ENCODE peak calls at places on chromosomes 11 and 22, in eight cellular contexts. One of them, this sample, is unnamed.

GRCh38 chr11:80958966-80959365 is 1518.1 kb upstream of the TENM4 start:
- DNase-seq in RPMI8226: no peak
- DNase-seq in EL: no peak
- DNase-seq in ovary: no peak
- DNase-seq in keratinocyte: no peak
- DNase-seq in naive thymus-derived CD8-positive, alpha-beta T cell: no peak
- DNase-seq in stimulated activated naive B cell treated with anti-CD40 and anti-IgM and Interleukin-4, amounts not matched to agents 10 μg/mL and 1 μg/mL and 100 μg/mL, for 72 hours: no peak
- DNase-seq in stimulated activated CD4-positive, alpha-beta T cell treated with anti-CD3 and anti-CD28 coated beads, Interleukin-2, amount 100 ng/mL, for 48 hours: no peak
- DNase-seq in this sample: no peak

GRCh38 chr11:102495161-102496042 is 35.1 kb downstream of the MMP7 start:
- DNase-seq in naive thymus-derived CD8-positive, alpha-beta T cell: peak; percentile 70
- DNase-seq in keratinocyte: no peak
- DNase-seq in stimulated activated CD4-positive, alpha-beta T cell treated with anti-CD3 and anti-CD28 coated beads, Interleukin-2, amount 100 ng/mL, for 48 hours: peak; percentile 41
- DNase-seq in EL: peak; percentile 82
- DNase-seq in stimulated activated naive B cell treated with anti-CD40 and anti-IgM and Interleukin-4, amounts not matched to agents 10 μg/mL and 1 μg/mL and 100 μg/mL, for 72 hours: no peak
- DNase-seq in ovary: no peak
- DNase-seq in RPMI8226: peak; percentile 74
- DNase-seq in this sample: peak; percentile 93

GRCh38 chr11:58829736-58830135 is 14.8 kb downstream of the GLYATL2 start:
- DNase-seq in stimulated activated CD4-positive, alpha-beta T cell treated with anti-CD3 and anti-CD28 coated beads, Interleukin-2, amount 100 ng/mL, for 48 hours: no peak
- DNase-seq in stimulated activated naive B cell treated with anti-CD40 and anti-IgM and Interleukin-4, amounts not matched to agents 10 μg/mL and 1 μg/mL and 100 μg/mL, for 72 hours: no peak
- DNase-seq in RPMI8226: no peak
- DNase-seq in keratinocyte: peak; percentile 42
- DNase-seq in ovary: no peak
- DNase-seq in naive thymus-derived CD8-positive, alpha-beta T cell: no peak
- DNase-seq in EL: peak; percentile 71
- DNase-seq in this sample: no peak

GRCh38 chr11:116790167-116791001 is 1.3 kb downstream of the APOA5 start:
- DNase-seq in EL: no peak
- DNase-seq in naive thymus-derived CD8-positive, alpha-beta T cell: no peak
- DNase-seq in stimulated activated CD4-positive, alpha-beta T cell treated with anti-CD3 and anti-CD28 coated beads, Interleukin-2, amount 100 ng/mL, for 48 hours: no peak
- DNase-seq in RPMI8226: no peak
- DNase-seq in keratinocyte: no peak
- DNase-seq in stimulated activated naive B cell treated with anti-CD40 and anti-IgM and Interleukin-4, amounts not matched to agents 10 μg/mL and 1 μg/mL and 100 μg/mL, for 72 hours: no peak
- DNase-seq in ovary: no peak
- DNase-seq in this sample: no peak

GRCh38 chr11:28679795-28680194 is 571.6 kb downstream of the METTL15 start:
- DNase-seq in stimulated activated CD4-positive, alpha-beta T cell treated with anti-CD3 and anti-CD28 coated beads, Interleukin-2, amount 100 ng/mL, for 48 hours: no peak
- DNase-seq in stimulated activated naive B cell treated with anti-CD40 and anti-IgM and Interleukin-4, amounts not matched to agents 10 μg/mL and 1 μg/mL and 100 μg/mL, for 72 hours: no peak
- DNase-seq in RPMI8226: no peak
- DNase-seq in EL: peak; percentile 79
- DNase-seq in naive thymus-derived CD8-positive, alpha-beta T cell: no peak
- DNase-seq in keratinocyte: no peak
- DNase-seq in ovary: no peak
- DNase-seq in this sample: no peak

GRCh38 chr22:19568337-19569311 is 44.4 kb upstream of the CLDN5 start:
- DNase-seq in keratinocyte: no peak
- DNase-seq in RPMI8226: no peak
- DNase-seq in ovary: no peak
- DNase-seq in stimulated activated naive B cell treated with anti-CD40 and anti-IgM and Interleukin-4, amounts not matched to agents 10 μg/mL and 1 μg/mL and 100 μg/mL, for 72 hours: no peak
- DNase-seq in EL: peak; percentile 94
- DNase-seq in stimulated activated CD4-positive, alpha-beta T cell treated with anti-CD3 and anti-CD28 coated beads, Interleukin-2, amount 100 ng/mL, for 48 hours: no peak
- DNase-seq in naive thymus-derived CD8-positive, alpha-beta T cell: no peak
- DNase-seq in this sample: no peak

GRCh38 chr22:48639896-48640732 is 1187.6 kb downstream of the BRD1 start:
- DNase-seq in stimulated activated CD4-positive, alpha-beta T cell treated with anti-CD3 and anti-CD28 coated beads, Interleukin-2, amount 100 ng/mL, for 48 hours: no peak
- DNase-seq in ovary: no peak
- DNase-seq in naive thymus-derived CD8-positive, alpha-beta T cell: no peak
- DNase-seq in RPMI8226: no peak
- DNase-seq in stimulated activated naive B cell treated with anti-CD40 and anti-IgM and Interleukin-4, amounts not matched to agents 10 μg/mL and 1 μg/mL and 100 μg/mL, for 72 hours: no peak
- DNase-seq in keratinocyte: no peak
- DNase-seq in EL: no peak
- DNase-seq in this sample: no peak

GRCh38 chr22:49765951-49766350 is 61.7 kb downstream of the BRD1 start:
- DNase-seq in naive thymus-derived CD8-positive, alpha-beta T cell: no peak
- DNase-seq in stimulated activated CD4-positive, alpha-beta T cell treated with anti-CD3 and anti-CD28 coated beads, Interleukin-2, amount 100 ng/mL, for 48 hours: no peak
- DNase-seq in RPMI8226: no peak
- DNase-seq in EL: no peak
- DNase-seq in stimulated activated naive B cell treated with anti-CD40 and anti-IgM and Interleukin-4, amounts not matched to agents 10 μg/mL and 1 μg/mL and 100 μg/mL, for 72 hours: no peak
- DNase-seq in ovary: no peak
- DNase-seq in keratinocyte: no peak
- DNase-seq in this sample: no peak

GRCh38 chr11:34354782-34355181 is 3.0 kb downstream of the ABTB2 start:
- DNase-seq in naive thymus-derived CD8-positive, alpha-beta T cell: no peak
- DNase-seq in RPMI8226: no peak
- DNase-seq in stimulated activated CD4-positive, alpha-beta T cell treated with anti-CD3 and anti-CD28 coated beads, Interleukin-2, amount 100 ng/mL, for 48 hours: no peak
- DNase-seq in keratinocyte: no peak
- DNase-seq in ovary: no peak
- DNase-seq in stimulated activated naive B cell treated with anti-CD40 and anti-IgM and Interleukin-4, amounts not matched to agents 10 μg/mL and 1 μg/mL and 100 μg/mL, for 72 hours: no peak
- DNase-seq in EL: peak; percentile 69
- DNase-seq in this sample: peak; percentile 37

GRCh38 chr11:10304495-10305261 is at the start of gene ADM:
- DNase-seq in naive thymus-derived CD8-positive, alpha-beta T cell: peak; percentile 30
- DNase-seq in keratinocyte: peak; percentile 83
- DNase-seq in ovary: peak; percentile 91
- DNase-seq in stimulated activated CD4-positive, alpha-beta T cell treated with anti-CD3 and anti-CD28 coated beads, Interleukin-2, amount 100 ng/mL, for 48 hours: no peak
- DNase-seq in EL: peak; percentile 97
- DNase-seq in RPMI8226: peak; percentile 91
- DNase-seq in stimulated activated naive B cell treated with anti-CD40 and anti-IgM and Interleukin-4, amounts not matched to agents 10 μg/mL and 1 μg/mL and 100 μg/mL, for 72 hours: no peak
- DNase-seq in this sample: peak; percentile 90

GRCh38 chr22:18000441-18001039 is 23.8 kb downstream of the MICAL3 start:
- DNase-seq in naive thymus-derived CD8-positive, alpha-beta T cell: peak; percentile 13
- DNase-seq in keratinocyte: no peak
- DNase-seq in EL: peak; percentile 35
- DNase-seq in stimulated activated CD4-positive, alpha-beta T cell treated with anti-CD3 and anti-CD28 coated beads, Interleukin-2, amount 100 ng/mL, for 48 hours: peak; percentile 17
- DNase-seq in stimulated activated naive B cell treated with anti-CD40 and anti-IgM and Interleukin-4, amounts not matched to agents 10 μg/mL and 1 μg/mL and 100 μg/mL, for 72 hours: peak; percentile 59
- DNase-seq in RPMI8226: no peak
- DNase-seq in ovary: peak; percentile 27
- DNase-seq in this sample: no peak

GRCh38 chr22:17815703-17816254 is 41.5 kb upstream of the BID start:
- DNase-seq in ovary: no peak
- DNase-seq in stimulated activated CD4-positive, alpha-beta T cell treated with anti-CD3 and anti-CD28 coated beads, Interleukin-2, amount 100 ng/mL, for 48 hours: no peak
- DNase-seq in stimulated activated naive B cell treated with anti-CD40 and anti-IgM and Interleukin-4, amounts not matched to agents 10 μg/mL and 1 μg/mL and 100 μg/mL, for 72 hours: no peak
- DNase-seq in EL: no peak
- DNase-seq in RPMI8226: no peak
- DNase-seq in naive thymus-derived CD8-positive, alpha-beta T cell: no peak
- DNase-seq in keratinocyte: no peak
- DNase-seq in this sample: peak; percentile 15

GRCh38 chr11:31601635-31602282 is 92.2 kb downstream of the ELP4 start:
- DNase-seq in naive thymus-derived CD8-positive, alpha-beta T cell: no peak
- DNase-seq in keratinocyte: no peak
- DNase-seq in stimulated activated CD4-positive, alpha-beta T cell treated with anti-CD3 and anti-CD28 coated beads, Interleukin-2, amount 100 ng/mL, for 48 hours: no peak
- DNase-seq in RPMI8226: no peak
- DNase-seq in stimulated activated naive B cell treated with anti-CD40 and anti-IgM and Interleukin-4, amounts not matched to agents 10 μg/mL and 1 μg/mL and 100 μg/mL, for 72 hours: no peak
- DNase-seq in ovary: no peak
- DNase-seq in EL: no peak
- DNase-seq in this sample: no peak

GRCh38 chr22:27327981-27328721 is 473.4 kb downstream of the MN1 start:
- DNase-seq in stimulated activated CD4-positive, alpha-beta T cell treated with anti-CD3 and anti-CD28 coated beads, Interleukin-2, amount 100 ng/mL, for 48 hours: no peak
- DNase-seq in EL: peak; percentile 15
- DNase-seq in stimulated activated naive B cell treated with anti-CD40 and anti-IgM and Interleukin-4, amounts not matched to agents 10 μg/mL and 1 μg/mL and 100 μg/mL, for 72 hours: no peak
- DNase-seq in naive thymus-derived CD8-positive, alpha-beta T cell: no peak
- DNase-seq in RPMI8226: no peak
- DNase-seq in keratinocyte: no peak
- DNase-seq in ovary: no peak
- DNase-seq in this sample: no peak

GRCh38 chr11:10487002-10487647 is 32.1 kb downstream of the AMPD3 start:
- DNase-seq in EL: no peak
- DNase-seq in stimulated activated CD4-positive, alpha-beta T cell treated with anti-CD3 and anti-CD28 coated beads, Interleukin-2, amount 100 ng/mL, for 48 hours: no peak
- DNase-seq in keratinocyte: no peak
- DNase-seq in stimulated activated naive B cell treated with anti-CD40 and anti-IgM and Interleukin-4, amounts not matched to agents 10 μg/mL and 1 μg/mL and 100 μg/mL, for 72 hours: no peak
- DNase-seq in RPMI8226: no peak
- DNase-seq in naive thymus-derived CD8-positive, alpha-beta T cell: no peak
- DNase-seq in ovary: no peak
- DNase-seq in this sample: no peak

GRCh38 chr22:20764053-20764720 is 9.7 kb upstream of the SERPIND1 start:
- DNase-seq in ovary: no peak
- DNase-seq in EL: no peak
- DNase-seq in keratinocyte: no peak
- DNase-seq in RPMI8226: no peak
- DNase-seq in stimulated activated naive B cell treated with anti-CD40 and anti-IgM and Interleukin-4, amounts not matched to agents 10 μg/mL and 1 μg/mL and 100 μg/mL, for 72 hours: no peak
- DNase-seq in stimulated activated CD4-positive, alpha-beta T cell treated with anti-CD3 and anti-CD28 coated beads, Interleukin-2, amount 100 ng/mL, for 48 hours: no peak
- DNase-seq in naive thymus-derived CD8-positive, alpha-beta T cell: no peak
- DNase-seq in this sample: no peak

GRCh38 chr11:118572075-118572913 is at the start of gene ARCN1:
- DNase-seq in ovary: peak; percentile 80
- DNase-seq in naive thymus-derived CD8-positive, alpha-beta T cell: peak; percentile 77
- DNase-seq in stimulated activated CD4-positive, alpha-beta T cell treated with anti-CD3 and anti-CD28 coated beads, Interleukin-2, amount 100 ng/mL, for 48 hours: peak; percentile 66
- DNase-seq in EL: peak; percentile 82
- DNase-seq in keratinocyte: peak; percentile 57
- DNase-seq in stimulated activated naive B cell treated with anti-CD40 and anti-IgM and Interleukin-4, amounts not matched to agents 10 μg/mL and 1 μg/mL and 100 μg/mL, for 72 hours: peak; percentile 62
- DNase-seq in RPMI8226: peak; percentile 86
- DNase-seq in this sample: peak; percentile 73